ENCODE peak calls at places on chromosomes 5 and 9, in four cellular contexts. F, Y, H and X are unnamed samples.

GRCh38 chr9:87307810-87308209 is 189.9 kb upstream of the DAPK1 start:
- DNase-seq in H (no peak), F (no peak), Y (no peak), X (no peak)

GRCh38 chr9:97518166-97518908 is 16.9 kb downstream of the TMOD1 start:
- DNase-seq in Y (no peak), F (no peak), H (no peak), X (no peak)

GRCh38 chr5:53019320-53019719 is 30.2 kb downstream of the ITGA2 start:
- DNase-seq in F (no peak), Y (no peak), H (peak; percentile 91), X (peak; percentile 29)

GRCh38 chr9:114100536-114100935 is 1.4 kb upstream of the KIF12 start:
- DNase-seq in F (no peak), Y (no peak), H (no peak), X (no peak)

GRCh38 chr9:124196814-124197176 is 61.0 kb upstream of the NEK6 start:
- DNase-seq in Y (no peak), H (no peak), F (no peak), X (no peak)

GRCh38 chr9:96073531-96074284 is 198.2 kb downstream of the ERCC6L2 start:
- DNase-seq in F (no peak), H (no peak), Y (peak; percentile 94), X (no peak)

GRCh38 chr5:13581132-13581531 is 363.4 kb downstream of the DNAH5 start:
- DNase-seq in Y (no peak), F (no peak), H (no peak), X (no peak)

GRCh38 chr5:35183243-35183955 is 46.9 kb downstream of the PRLR start:
- DNase-seq in F (peak; percentile 59), H (peak; percentile 73), Y (peak; percentile 74), X (peak; percentile 13)

GRCh38 chr9:137402752-137403151 is 20.2 kb downstream of the EXD3 start:
- DNase-seq in H (no peak), Y (no peak), F (no peak), X (no peak)

GRCh38 chr5:132777209-132778069 is at the start of gene SEPTIN8:
- DNase-seq in F (peak; percentile 65), Y (peak; percentile 46), H (no peak), X (peak; percentile 67)

GRCh38 chr9:137218754-137219271 is 3.2 kb downstream of the RNF208 start:
- DNase-seq in Y (peak; percentile 92), H (peak; percentile 67), F (peak; percentile 78), X (peak; percentile 61)

GRCh38 chr5:142356716-142357468 is 32.1 kb upstream of the SPRY4 start:
- DNase-seq in H (peak; percentile 93), Y (peak; percentile 80), F (peak; percentile 82), X (peak; percentile 77)

GRCh38 chr5:32805966-32806626 is 95.0 kb downstream of the NPR3 start:
- DNase-seq in Y (no peak), H (peak; percentile 87), F (no peak), X (no peak)

GRCh38 chr9:114643906-114644305 is 13.7 kb downstream of the TEX53 start:
- DNase-seq in H (no peak), F (no peak), Y (no peak), X (no peak)

GRCh38 chr5:59380350-59380951 is 513.1 kb downstream of the PDE4D start:
- DNase-seq in Y (no peak), H (peak; percentile 86), F (no peak), X (no peak)

GRCh38 chr5:154287136-154287535 is 96.6 kb downstream of the GALNT10 start:
- DNase-seq in H (peak; percentile 70), F (peak; percentile 78), Y (peak; percentile 54), X (no peak)

GRCh38 chr5:113331201-113331551 is 103.6 kb downstream of the TSSK1B start:
- DNase-seq in H (peak; percentile 40), Y (no peak), F (no peak), X (no peak)

GRCh38 chr9:81393985-81394811 is 295.1 kb downstream of the TLE1 start:
- DNase-seq in H (no peak), F (no peak), Y (no peak), X (no peak)

GRCh38 chr5:150162142-150162513 is 4.5 kb upstream of the CDX1 start:
- DNase-seq in Y (no peak), F (peak; percentile 92), H (no peak), X (no peak)

GRCh38 chr9:69980041-69980440 is 63.6 kb upstream of the MAMDC2 start:
- DNase-seq in Y (no peak), F (no peak), H (no peak), X (no peak)

GRCh38 chr5:155700333-155700732 is 626.6 kb upstream of the SGCD start:
- DNase-seq in H (no peak), Y (no peak), F (no peak), X (no peak)

GRCh38 chr5:34452170-34452828 is 203.8 kb upstream of the RAI14 start:
- DNase-seq in F (no peak), Y (peak; percentile 9), H (peak; percentile 24), X (no peak)

GRCh38 chr9:88587885-88588628 is 53.1 kb downstream of the NXNL2 start:
- DNase-seq in H (no peak), Y (no peak), F (no peak), X (no peak)

GRCh38 chr5:133779828-133780475 is 167.6 kb upstream of the FSTL4 start:
- DNase-seq in F (no peak), Y (no peak), H (no peak), X (no peak)
- TF ChIP-seq CTCF in F (no peak), Y (no peak), H (no peak), X (no peak)

DNA sequence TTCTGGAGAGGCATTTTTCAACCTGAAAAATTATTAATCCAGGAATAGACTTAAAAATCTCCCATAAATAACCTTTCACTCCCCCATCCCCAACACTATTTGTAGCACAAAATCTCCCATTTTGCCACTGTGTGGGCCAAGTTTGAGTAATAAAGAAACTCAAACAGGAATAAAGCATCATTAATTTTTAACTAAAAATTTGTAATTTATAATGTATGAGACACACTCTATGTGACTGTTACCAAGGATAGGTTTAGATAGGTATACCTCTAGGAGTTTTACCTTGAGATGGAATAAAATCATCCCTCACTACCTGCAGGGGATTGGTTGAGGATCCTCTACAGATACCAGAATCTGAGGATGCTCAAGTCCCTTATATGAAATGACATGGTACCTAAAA is 30.1 kb downstream of the CHD1 start:
- DNase-seq in F (no peak), H (no peak), Y (no peak), X (no peak)
- H3K36me3 ChIP-seq in F (peaks cover 32% of the 10 kb centered on the region), H (peaks cover 34% of the 10 kb centered on the region), Y (no peaks in the 10 kb centered on the region), X (peaks cover 94% of the 10 kb centered on the region)

GRCh38 chr5:170596482-170596881 is 92.7 kb downstream of the KCNIP1 start:
- DNase-seq in H (no peak), F (no peak), Y (no peak), X (peak; percentile 41)

GRCh38 chr5:170601608-170602007 is 97.8 kb downstream of the KCNIP1 start:
- DNase-seq in H (no peak), Y (no peak), F (no peak), X (no peak)

GRCh38 chr5:170603101-170603500 is 99.3 kb downstream of the KCNIP1 start:
- DNase-seq in Y (no peak), F (no peak), H (no peak), X (no peak)

GRCh38 chr5:170597876-170598275 is 94.1 kb downstream of the KCNIP1 start:
- DNase-seq in Y (no peak), H (peak; percentile 4), F (no peak), X (no peak)

GRCh38 chr5:170597109-170597741 is 93.4 kb downstream of the KCNIP1 start:
- DNase-seq in Y (peak; percentile 22), H (peak; percentile 65), F (no peak), X (peak; percentile 66)
- H3K4me3 ChIP-seq in Y (no peak overlapping the region), H (no peak overlapping the region), F (no peak overlapping the region), X (peak overlapping the region; percentile 31)

GRCh38 chr9:127865645-127866464 is 11.4 kb upstream of the ENG start:
- DNase-seq in Y (no peak), H (no peak), F (no peak), X (no peak)
- TF ChIP-seq CTCF in Y (no peak), H (no peak), F (no peak), X (no peak)

DNA sequence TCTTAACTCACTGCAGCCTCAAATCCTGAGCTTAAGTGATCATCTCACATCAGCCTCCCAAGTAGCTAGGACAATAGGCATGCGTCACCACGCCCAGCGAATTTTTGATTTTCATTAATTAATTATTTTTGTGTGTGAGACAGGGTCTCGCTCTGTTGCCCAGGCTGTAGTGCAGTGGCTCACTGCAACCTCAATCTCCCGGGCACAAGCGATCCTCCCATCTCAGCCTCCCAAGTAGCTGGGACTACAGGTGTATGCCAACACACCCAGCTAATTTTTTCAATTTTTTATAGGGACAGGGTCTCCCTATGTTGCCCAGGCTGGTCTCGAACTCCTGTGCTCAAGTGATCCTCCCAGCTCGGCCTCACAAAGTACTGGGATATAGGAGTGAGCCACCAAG is 41.4 kb downstream of the UBAP1 start:
- DNase-seq in H (no peak), Y (no peak), F (no peak), X (no peak)
- H3K36me3 ChIP-seq in H (peaks cover 3% of the 10 kb centered on the region), Y (no peaks in the 10 kb centered on the region), F (no peaks in the 10 kb centered on the region), X (peaks cover 3% of the 10 kb centered on the region)

GRCh38 chr9:21611896-21612295 is 129.8 kb upstream of the IFNE start:
- DNase-seq in F (no peak), Y (no peak), H (no peak), X (no peak)
- H3K4me3 ChIP-seq in F (no peak overlapping the region), Y (no peak overlapping the region), H (no peak overlapping the region), X (no peak overlapping the region)

GRCh38 chr5:137734962-137735530 is 843 bp downstream of the KLHL3 start:
- DNase-seq in F (peak; percentile 55), H (peak; percentile 36), Y (peak; percentile 16), X (peak; percentile 57)

GRCh38 chr5:137737349-137738256 is 1.7 kb upstream of the KLHL3 start:
- DNase-seq in H (peak; percentile 52), F (peak; percentile 63), Y (peak; percentile 54), X (no peak)

GRCh38 chr5:137733011-137733410 is 2.9 kb downstream of the KLHL3 start:
- DNase-seq in H (no peak), F (no peak), Y (no peak), X (no peak)

GRCh38 chr5:137733922-137734695 is 1.8 kb downstream of the KLHL3 start:
- DNase-seq in Y (no peak), H (peak; percentile 59), F (no peak), X (no peak)

DNA sequence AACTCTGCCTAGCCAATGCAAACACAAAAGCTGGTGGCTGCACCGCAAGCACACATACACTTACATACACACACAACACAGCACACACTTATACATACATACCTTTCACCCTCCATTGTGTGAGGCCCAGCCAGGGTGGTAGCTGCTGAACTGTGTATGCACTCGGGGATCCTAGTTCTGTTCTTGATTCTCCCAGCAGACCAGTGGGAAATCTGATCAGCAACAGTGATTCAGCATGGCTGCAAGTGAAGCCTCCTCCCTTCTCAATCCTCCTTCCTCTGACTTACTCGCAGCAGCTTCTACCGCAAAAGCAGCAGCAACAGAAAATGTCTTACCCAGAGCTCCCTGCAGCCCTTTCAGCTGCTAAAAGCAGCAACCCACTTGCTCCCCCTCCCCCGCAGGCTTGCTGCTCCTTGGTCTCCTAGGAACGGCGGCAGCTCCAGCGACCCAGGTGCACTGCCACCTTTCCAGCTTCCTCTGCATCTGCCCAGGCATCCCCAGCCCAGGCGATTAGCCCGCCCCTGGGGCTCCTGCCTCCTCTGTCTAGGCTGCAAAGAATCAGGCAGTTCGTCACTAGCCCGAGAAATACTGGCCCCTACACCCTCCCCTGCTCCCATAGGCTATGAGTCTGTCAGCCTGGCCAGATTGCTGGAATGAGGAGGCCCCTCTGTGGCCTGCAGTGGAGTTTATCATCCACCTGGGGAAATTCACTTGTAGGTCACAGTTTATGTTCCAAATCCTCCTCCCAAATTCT is at the start of gene KLHL3:
- DNase-seq in H (peak; percentile 60), F (peak; percentile 48), Y (peak; percentile 55), X (peak; percentile 73)
- TF ChIP-seq CTCF in H (peak; percentile 46), F (no peak), Y (peak; percentile 32), X (peak; percentile 46)

GRCh38 chr5:463952-464351 is 21.0 kb downstream of the EXOC3 start:
- DNase-seq in F (no peak), H (no peak), Y (no peak), X (no peak)
- H3K36me3 ChIP-seq in F (peaks cover 7% of the 10 kb centered on the region), H (peaks cover 28% of the 10 kb centered on the region), Y (no peaks in the 10 kb centered on the region), X (peaks cover 19% of the 10 kb centered on the region)

GRCh38 chr5:147507480-147508126 is 2.3 kb downstream of the DPYSL3 start:
- DNase-seq in F (no peak), Y (peak; percentile 3), H (no peak), X (peak; percentile 20)
- H3K4me3 ChIP-seq in F (no peak overlapping the region), Y (no peak overlapping the region), H (peak overlapping the region; percentile 79), X (peak overlapping the region; percentile 78)